ENCODE peak calls at places on chromosomes 2 and 18, in five cellular contexts. O is right cardiac atrium; G is naive thymus-derived CD8-positive, alpha-beta T cell; I is progenitor cell of endocrine pancreas; H is stimulated activated CD4-positive, alpha-beta T cell treated with anti-CD3 and anti-CD28 coated beads, Interleukin-15, amount 100 ng/mL, for 1 hour. N is an unnamed sample.

GRCh38 chr2:96241901-96242611 is 23.7 kb downstream of the TMEM127 start:
- DNase-seq in O (peak), G (peak), I (no peak), H (no peak), N (no peak)

GRCh38 chr2:180707867-180708205 is 272.6 kb upstream of the UBE2E3 start:
- DNase-seq in O (no peak), G (no peak), I (no peak), H (no peak), N (no peak)

GRCh38 chr2:72515696-72516095 is 310.1 kb downstream of the EXOC6B start:
- DNase-seq in O (no peak), G (no peak), I (no peak), H (no peak), N (no peak)

GRCh38 chr2:20213651-20214565 is 11.0 kb downstream of the SDC1 start:
- DNase-seq in O (no peak), G (no peak), I (no peak), H (no peak), N (no peak)

GRCh38 chr18:9796933-9797549 is 88.7 kb upstream of the TXNDC2 start:
- DNase-seq in O (peak), G (no peak), I (no peak), H (no peak), N (no peak)

GRCh38 chr2:228614741-228615140 is 433.3 kb upstream of the SPHKAP start:
- DNase-seq in O (no peak), G (no peak), I (no peak), H (no peak), N (no peak)

GRCh38 chr2:175154670-175155082 is 13.3 kb downstream of the ATF2 start:
- DNase-seq in O (no peak), G (no peak), I (no peak), H (no peak), N (no peak)

GRCh38 chr2:188971316-188971930 is 2.8 kb upstream of the COL3A1 start:
- DNase-seq in O (peak), G (no peak), I (no peak), H (no peak), N (no peak)

GRCh38 chr2:239831272-239831731 is 193.8 kb downstream of the NDUFA10 start:
- DNase-seq in O (no peak), G (no peak), I (peak), H (no peak), N (no peak)

GRCh38 chr2:141557329-141558098 is 573.3 kb downstream of the LRP1B start:
- DNase-seq in O (no peak), G (no peak), I (no peak), H (no peak), N (no peak)

GRCh38 chr18:24086082-24086481 is 52.8 kb upstream of the CABYR start:
- DNase-seq in O (no peak), G (no peak), I (no peak), H (no peak), N (no peak)

GRCh38 chr2:72770879-72771461 is 54.9 kb downstream of the EXOC6B start:
- DNase-seq in O (no peak), G (peak), I (peak), H (no peak), N (no peak)